ENCODE peak calls at places on chromosomes 16 and 17, in nine cellular contexts. P is endothelial cell of umbilical vein, H is HCT116, A is A549, N is breast epithelium, Q is IMR-90, C is transverse colon, I is prostate gland, T is body of pancreas. R is an unnamed sample.

GRCh38 chr16:87621976-87622713 is 19.8 kb downstream of the JPH3 start:
- DNase-seq in A (no peak), H (no peak), C (no peak), N (no peak), P (no peak), I (no peak), T (no peak), Q (no peak), R (no peak)

GRCh38 chr17:28928061-28928460 is 23.3 kb downstream of the PHF12 start:
- DNase-seq in P (no peak), Q (peak), H (no peak), C (no peak), N (no peak), I (no peak), T (no peak), A (no peak), R (no peak)

GRCh38 chr16:11805556-11805955 is 8.5 kb upstream of the ZC3H7A start:
- DNase-seq in T (no peak), P (no peak), A (no peak), C (no peak), I (no peak), Q (no peak), N (peak), H (no peak), R (no peak)

GRCh38 chr17:44005865-44006580 is 1.6 kb downstream of the NAGS start:
- DNase-seq in A (no peak), C (peak), T (peak), I (no peak), Q (no peak), P (peak), N (peak), H (no peak), R (no peak)

GRCh38 chr17:63698886-63699637 is 863 bp downstream of the LIMD2 start:
- DNase-seq in P (peak), Q (peak), T (no peak), N (no peak), A (no peak), I (no peak), H (no peak), C (peak), R (no peak)

GRCh38 chr16:55487048-55487803 is 8.2 kb downstream of the MMP2 start:
- DNase-seq in C (no peak), N (no peak), I (no peak), H (no peak), P (no peak), T (no peak), Q (peak), A (no peak), R (no peak)

GRCh38 chr16:20918486-20919239 is 18.1 kb downstream of the LYRM1 start:
- DNase-seq in T (no peak), P (no peak), H (no peak), Q (peak), I (no peak), N (peak), A (no peak), C (no peak), R (no peak)

GRCh38 chr16:17320009-17320408 is 150.8 kb downstream of the XYLT1 start:
- DNase-seq in H (no peak), I (no peak), T (no peak), C (no peak), P (no peak), N (no peak), Q (no peak), A (no peak), R (no peak)

GRCh38 chr16:46968063-46968435 is 5.4 kb downstream of the DNAJA2 start:
- DNase-seq in C (no peak), Q (no peak), A (no peak), P (no peak), H (no peak), I (no peak), N (no peak), T (no peak), R (no peak)

GRCh38 chr17:4980644-4981216 is 6.7 kb downstream of the CAMTA2 start:
- DNase-seq in P (peak), Q (peak), I (peak), A (peak), N (no peak), T (no peak), H (no peak), C (no peak), R (no peak)

GRCh38 chr16:12703935-12704334 is 99.8 kb downstream of the CPPED1 start:
- DNase-seq in Q (peak), T (no peak), A (no peak), C (no peak), H (no peak), P (no peak), N (no peak), I (no peak), R (no peak)

GRCh38 chr17:45752246-45752645 is 31.9 kb upstream of the CRHR1 start:
- DNase-seq in C (no peak), Q (no peak), H (no peak), N (no peak), P (no peak), A (no peak), I (no peak), T (no peak), R (no peak)

GRCh38 chr17:38914741-38915638 is 10.4 kb upstream of the LASP1NB start:
- DNase-seq in C (no peak), Q (no peak), N (no peak), A (no peak), H (no peak), P (no peak), I (no peak), T (no peak), R (no peak)

GRCh38 chr17:67662712-67663111 is 55.0 kb upstream of the NOL11 start:
- DNase-seq in N (no peak), H (no peak), Q (no peak), T (no peak), P (no peak), I (no peak), A (no peak), C (no peak), R (no peak)

GRCh38 chr17:35539659-35540026 is 2.2 kb upstream of the SLFN12L start:
- DNase-seq in H (no peak), Q (no peak), N (no peak), P (no peak), T (no peak), C (no peak), I (no peak), A (no peak), R (no peak)

GRCh38 chr16:48592839-48593429 is 17.0 kb downstream of the N4BP1 start:
- DNase-seq in T (no peak), Q (no peak), N (no peak), I (no peak), H (no peak), A (no peak), C (no peak), P (no peak), R (no peak)

GRCh38 chr17:7884581-7885356 is 3.8 kb upstream of the CHD3 start:
- DNase-seq in A (no peak), H (no peak), C (peak), Q (no peak), N (no peak), I (no peak), T (peak), P (no peak), R (no peak)

GRCh38 chr17:30570596-30571265 is 93.5 kb downstream of the GOSR1 start:
- DNase-seq in N (no peak), C (no peak), T (no peak), Q (no peak), P (no peak), A (no peak), H (no peak), I (no peak), R (no peak)

GRCh38 chr17:57107498-57108101 is 22.6 kb downstream of the AKAP1 start:
- DNase-seq in A (no peak), N (peak), H (peak), I (peak), Q (peak), T (no peak), C (peak), P (no peak), R (peak)

GRCh38 chr16:27311449-27311831 is 2.3 kb upstream of the IL4R start:
- DNase-seq in C (no peak), N (peak), T (no peak), P (no peak), I (no peak), H (no peak), Q (peak), A (no peak), R (no peak)

GRCh38 chr16:138049-138417 is 440 bp downstream of the NPRL3 start:
- DNase-seq in C (no peak), A (peak), I (no peak), Q (no peak), N (no peak), P (peak), H (no peak), T (peak), R (no peak)

GRCh38 chr17:80419255-80419654 is 4.3 kb downstream of the ENDOV start:
- DNase-seq in C (no peak), N (no peak), P (no peak), A (no peak), Q (no peak), T (no peak), I (no peak), H (no peak), R (no peak)

GRCh38 chr17:59355695-59356323 is 24.4 kb downstream of the YPEL2 start:
- DNase-seq in H (no peak), C (no peak), T (no peak), P (no peak), N (no peak), Q (no peak), I (no peak), A (no peak), R (no peak)

GRCh38 chr17:31387438-31387837 is 4.0 kb upstream of the RAB11FIP4 start:
- DNase-seq in T (no peak), C (no peak), P (no peak), H (no peak), N (no peak), Q (no peak), I (no peak), A (no peak), R (no peak)

GRCh38 chr17:77317091-77317519 is 176.3 kb downstream of the SEC14L1 start:
- DNase-seq in P (peak), T (no peak), H (no peak), N (no peak), I (no peak), C (peak), A (no peak), Q (no peak), R (no peak)

GRCh38 chr17:70796757-70797156 is 627.4 kb downstream of the KCNJ2 start:
- DNase-seq in I (no peak), A (no peak), H (no peak), Q (no peak), N (no peak), C (no peak), T (no peak), P (no peak), R (no peak)

GRCh38 chr16:85898521-85899442 is at the start of gene IRF8:
- DNase-seq in Q (no peak), C (peak), T (peak), I (peak), H (no peak), N (no peak), P (peak), A (no peak), R (no peak)

GRCh38 chr16:4371481-4372314 is at the start of gene VASN:
- DNase-seq in C (peak), A (peak), T (peak), I (peak), P (peak), Q (peak), H (peak), N (peak), R (peak)

GRCh38 chr17:44361292-44362055 is 2.2 kb downstream of the FAM171A2 start:
- DNase-seq in A (no peak), C (no peak), N (no peak), I (no peak), Q (no peak), H (no peak), P (no peak), T (no peak), R (no peak)

GRCh38 chr16:30692381-30693074 is 6.4 kb upstream of the SRCAP start:
- DNase-seq in Q (no peak), A (no peak), I (no peak), H (no peak), P (no peak), T (no peak), C (no peak), N (no peak), R (no peak)

GRCh38 chr16:18783430-18784341 is 6.4 kb downstream of the RPS15A start:
- DNase-seq in Q (no peak), H (no peak), A (no peak), T (peak), N (no peak), P (no peak), I (no peak), C (no peak), R (no peak)

GRCh38 chr16:18784917-18785623 is 5.1 kb downstream of the RPS15A start:
- DNase-seq in Q (no peak), T (no peak), I (no peak), P (no peak), H (no peak), N (no peak), C (no peak), A (no peak), R (no peak)

DNA sequence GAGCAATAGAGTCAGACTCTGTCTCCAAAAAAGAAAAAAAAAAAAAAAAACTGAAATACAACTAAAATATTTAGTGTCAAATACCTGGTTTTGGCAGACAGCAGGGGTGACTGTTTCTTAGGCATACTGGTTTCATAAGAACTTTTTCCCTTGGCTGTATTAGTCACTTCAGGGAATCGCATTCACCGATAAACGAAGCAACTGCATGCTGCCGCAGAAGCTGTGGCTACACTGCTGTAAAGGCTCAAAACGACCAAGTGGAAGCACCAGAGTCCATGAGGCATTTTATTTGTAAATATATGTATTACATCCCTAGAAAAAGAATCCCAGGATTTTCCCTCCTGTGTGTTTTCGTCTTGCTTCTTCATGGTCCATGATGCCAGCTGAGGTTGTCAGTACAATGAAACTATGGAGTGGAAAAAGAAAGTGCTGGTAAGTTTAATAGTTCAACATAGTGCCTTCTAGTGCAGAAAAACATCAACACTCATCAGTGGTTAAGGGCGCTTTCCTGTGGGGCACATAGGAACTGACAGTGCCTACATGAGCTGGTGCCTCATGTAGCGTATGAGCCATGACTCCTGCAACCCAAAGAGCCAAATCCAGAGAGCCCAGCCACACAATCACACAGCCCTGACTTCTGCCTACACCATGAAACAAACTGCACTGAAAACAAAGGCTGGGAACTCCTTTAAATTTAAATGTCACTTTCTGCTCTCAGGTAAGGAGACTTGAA is 7.3 kb downstream of the RPS15A start:
- DNase-seq in H (no peak), P (no peak), I (no peak), Q (no peak), T (no peak), A (no peak), C (no peak), N (no peak), R (no peak)
- TF ChIP-seq POLR2A in H (no peak), P (no peak), I (no peak), Q (no peak), T (no peak), A (no peak), C (no peak), N (no peak), R (no peak)

GRCh38 chr16:57574646-57575467 is 32.4 kb downstream of the ADGRG5 start:
- DNase-seq in N (no peak), P (no peak), H (no peak), I (no peak), Q (no peak), T (no peak), C (no peak), A (no peak), R (no peak)

GRCh38 chr16:57577214-57577613 is 34.8 kb downstream of the ADGRG5 start:
- DNase-seq in Q (no peak), P (no peak), N (no peak), A (no peak), I (no peak), C (no peak), H (no peak), T (no peak), R (no peak)

GRCh38 chr16:57577691-57578224 is 35.3 kb downstream of the ADGRG5 start:
- DNase-seq in N (no peak), C (no peak), T (no peak), Q (no peak), P (no peak), I (no peak), H (no peak), A (no peak), R (no peak)

GRCh38 chr16:57575468-57576277 is 33.2 kb downstream of the ADGRG5 start:
- DNase-seq in I (no peak), N (no peak), A (no peak), Q (no peak), P (no peak), T (no peak), C (no peak), H (no peak), R (no peak)

DNA sequence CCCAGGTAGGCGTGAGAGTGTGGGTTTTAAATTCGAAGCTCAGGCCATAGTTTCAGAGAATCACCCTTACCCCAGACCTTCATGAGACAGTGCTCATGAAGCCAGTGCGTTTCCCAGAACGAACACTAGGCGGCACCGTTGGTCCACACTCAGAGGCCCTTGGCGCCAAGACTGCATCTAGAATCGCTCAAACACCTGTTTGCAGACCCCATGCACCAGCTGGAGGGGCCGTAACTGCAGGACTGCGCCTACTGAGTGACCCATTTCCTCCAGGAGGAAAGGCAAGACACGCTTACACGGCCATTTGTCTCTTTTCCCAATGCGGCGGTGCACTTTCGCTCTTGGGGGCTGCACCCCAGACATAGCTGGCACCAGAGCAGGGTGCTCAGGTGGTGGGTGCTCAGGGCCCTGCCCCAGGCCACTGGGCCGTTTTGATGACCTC is 34.0 kb downstream of the ADGRG5 start:
- DNase-seq in T (peak), H (peak), P (peak), I (peak), Q (peak), C (peak), A (peak), N (peak), R (peak)
- TF ChIP-seq POLR2A in T (no peak), H (no peak), P (no peak), I (no peak), Q (peak), C (no peak), A (no peak), N (no peak), R (no peak)

GRCh38 chr17:47895254-47895855 is 681 bp upstream of the SP2 start:
- DNase-seq in A (peak), T (peak), P (no peak), C (peak), H (no peak), Q (peak), I (peak), N (no peak), R (no peak)
- TF ChIP-seq POLR2A in A (peak), T (peak), P (peak), C (peak), H (peak), Q (no peak), I (peak), N (peak), R (peak)

DNA sequence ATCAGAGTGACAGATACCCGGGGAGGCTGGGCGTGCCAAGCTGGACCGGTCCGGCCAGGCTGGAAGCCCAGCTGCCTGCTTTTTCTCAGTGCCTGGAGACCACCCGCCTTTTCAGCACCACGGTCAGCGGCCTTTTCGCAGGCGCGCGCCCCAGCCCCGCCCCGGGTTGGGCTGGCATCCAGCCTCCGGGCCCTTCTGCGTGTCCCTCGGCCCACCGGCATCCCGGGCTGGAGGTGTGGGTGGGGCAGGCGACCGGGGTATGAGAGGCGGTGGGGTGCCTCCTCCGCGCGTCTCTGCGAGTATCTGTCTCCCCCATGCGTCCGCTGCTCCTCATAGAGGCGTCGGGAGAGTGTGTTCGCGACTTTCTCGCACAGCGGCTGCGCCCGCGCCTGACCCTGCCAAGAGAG is 102.5 kb downstream of the MRM1 start:
- DNase-seq in H (no peak), C (peak), A (peak), I (peak), P (peak), Q (peak), N (no peak), T (peak), R (no peak)
- TF ChIP-seq POLR2A in H (no peak), C (no peak), A (no peak), I (no peak), P (no peak), Q (no peak), N (no peak), T (no peak), R (no peak)

GRCh38 chr17:73552300-73553088 is 91.8 kb downstream of the SDK2 start:
- DNase-seq in H (no peak), C (no peak), A (no peak), I (no peak), N (no peak), P (no peak), T (no peak), Q (no peak), R (no peak)
- TF ChIP-seq POLR2A in H (no peak), C (no peak), A (no peak), I (no peak), N (no peak), P (no peak), T (no peak), Q (no peak), R (no peak)

R was measured in H54.